ENCODE peak calls at places on chromosomes 12 and 14, in seven cellular contexts. T is stimulated activated CD8-positive, alpha-beta memory T cell treated with anti-CD3 and anti-CD28 coated beads, Interleukin-2, amount 100 ng/mL, for 1 hour; I is tibial nerve; E is stimulated activated CD4-positive, alpha-beta T cell treated with anti-CD3 and anti-CD28 coated beads, Interleukin-12 subunit alpha, Interleukin-12 subunit beta, amount 100 ng/mL, for 4 hours; V is right cardiac atrium; A is B cell; C is cardiac muscle cell. H is an unnamed sample.

GRCh38 chr14:100615736-100616695 is 28.8 kb upstream of the BEGAIN start:
- DNase-seq in T (no peak), I (no peak), E (no peak), V (no peak), A (no peak), C (no peak), H (no peak)

GRCh38 chr12:179131-179884 is 34.6 kb downstream of the SLC6A12 start:
- DNase-seq in T (no peak), I (no peak), E (no peak), V (no peak), A (no peak), C (no peak), H (peak)

GRCh38 chr12:12273291-12273957 is 6.6 kb upstream of the LRP6 start:
- DNase-seq in T (no peak), I (no peak), E (no peak), V (no peak), A (no peak), C (no peak), H (no peak)

GRCh38 chr14:103519837-103520212 is 2.8 kb downstream of the CKB start:
- DNase-seq in T (no peak), I (no peak), E (no peak), V (peak), A (no peak), C (no peak), H (peak)

GRCh38 chr14:27025648-27026047 is 427.8 kb upstream of the NOVA1 start:
- DNase-seq in T (no peak), I (no peak), E (no peak), V (no peak), A (no peak), C (no peak), H (no peak)

GRCh38 chr12:75315518-75315917 is 14.6 kb downstream of the CAPS2 start:
- DNase-seq in T (no peak), I (no peak), E (no peak), V (no peak), A (no peak), C (peak), H (no peak)

GRCh38 chr14:61537567-61538463 is 157.5 kb upstream of the HIF1A start:
- DNase-seq in T (no peak), I (no peak), E (peak), V (peak), A (no peak), C (peak), H (no peak)

GRCh38 chr14:88831285-88831684 is 6.8 kb downstream of the TTC8 start:
- DNase-seq in T (no peak), I (no peak), E (no peak), V (no peak), A (no peak), C (peak), H (no peak)

GRCh38 chr12:109126781-109127180 is 10.4 kb downstream of the ACACB start:
- DNase-seq in T (no peak), I (no peak), E (no peak), V (no peak), A (no peak), C (peak), H (no peak)

GRCh38 chr14:82029038-82029437 is 495.4 kb upstream of the SEL1L start:
- DNase-seq in T (no peak), I (no peak), E (no peak), V (no peak), A (no peak), C (no peak), H (no peak)

GRCh38 chr12:14260011-14260993 is 105.2 kb upstream of the ATF7IP start:
- DNase-seq in T (no peak), I (peak), E (no peak), V (peak), A (no peak), C (peak), H (peak)

H was measured in heart right ventricle.